ENCODE peak calls at places on chromosome 16, in seven cellular contexts. One of them, this sample, is unnamed.

GRCh38 chr16:15948532-15949209 is 745 bp upstream of the ABCC1 start:
- DNase-seq in smooth muscle cell of the brain vasculature: no peak
- DNase-seq in activated gamma-delta T cell treated with Interleukin-2 at 50 U/mL for 16 hours: no peak
- DNase-seq in mucosa of descending colon: peak; percentile 52
- DNase-seq in HS-27A: no peak
- DNase-seq in activated CD4-positive, alpha-beta T cell treated with anti-CD3 and anti-CD28 coated beads, Interleukin-2, amount 10 ng/mL, durations not matched to agents 7 days and 5 days: peak; percentile 20
- DNase-seq in T47D: no peak
- DNase-seq in this sample: no peak

GRCh38 chr16:10668322-10669045 is 26.2 kb downstream of the TEKT5 start:
- DNase-seq in mucosa of descending colon: no peak
- DNase-seq in activated gamma-delta T cell treated with Interleukin-2 at 50 U/mL for 16 hours: no peak
- DNase-seq in T47D: no peak
- DNase-seq in activated CD4-positive, alpha-beta T cell treated with anti-CD3 and anti-CD28 coated beads, Interleukin-2, amount 10 ng/mL, durations not matched to agents 7 days and 5 days: no peak
- DNase-seq in smooth muscle cell of the brain vasculature: no peak
- DNase-seq in HS-27A: no peak
- DNase-seq in this sample: peak; percentile 51

GRCh38 chr16:17827313-17827712 is 356.6 kb upstream of the XYLT1 start:
- DNase-seq in activated gamma-delta T cell treated with Interleukin-2 at 50 U/mL for 16 hours: no peak
- DNase-seq in activated CD4-positive, alpha-beta T cell treated with anti-CD3 and anti-CD28 coated beads, Interleukin-2, amount 10 ng/mL, durations not matched to agents 7 days and 5 days: no peak
- DNase-seq in T47D: no peak
- DNase-seq in mucosa of descending colon: no peak
- DNase-seq in HS-27A: no peak
- DNase-seq in smooth muscle cell of the brain vasculature: no peak
- DNase-seq in this sample: peak; percentile 61

GRCh38 chr16:12637002-12637401 is 166.7 kb downstream of the CPPED1 start:
- DNase-seq in smooth muscle cell of the brain vasculature: no peak
- DNase-seq in mucosa of descending colon: no peak
- DNase-seq in T47D: no peak
- DNase-seq in activated gamma-delta T cell treated with Interleukin-2 at 50 U/mL for 16 hours: no peak
- DNase-seq in activated CD4-positive, alpha-beta T cell treated with anti-CD3 and anti-CD28 coated beads, Interleukin-2, amount 10 ng/mL, durations not matched to agents 7 days and 5 days: no peak
- DNase-seq in HS-27A: no peak
- DNase-seq in this sample: no peak

GRCh38 chr16:87824016-87824990 is 45.0 kb downstream of the SLC7A5 start:
- DNase-seq in smooth muscle cell of the brain vasculature: no peak
- DNase-seq in activated gamma-delta T cell treated with Interleukin-2 at 50 U/mL for 16 hours: no peak
- DNase-seq in mucosa of descending colon: no peak
- DNase-seq in T47D: no peak
- DNase-seq in activated CD4-positive, alpha-beta T cell treated with anti-CD3 and anti-CD28 coated beads, Interleukin-2, amount 10 ng/mL, durations not matched to agents 7 days and 5 days: no peak
- DNase-seq in HS-27A: no peak
- DNase-seq in this sample: no peak

GRCh38 chr16:3101018-3101840 is 2.1 kb upstream of the ZSCAN10 start:
- DNase-seq in activated CD4-positive, alpha-beta T cell treated with anti-CD3 and anti-CD28 coated beads, Interleukin-2, amount 10 ng/mL, durations not matched to agents 7 days and 5 days: peak; percentile 73
- DNase-seq in T47D: no peak
- DNase-seq in smooth muscle cell of the brain vasculature: no peak
- DNase-seq in activated gamma-delta T cell treated with Interleukin-2 at 50 U/mL for 16 hours: peak; percentile 30
- DNase-seq in HS-27A: no peak
- DNase-seq in mucosa of descending colon: peak; percentile 47
- DNase-seq in this sample: peak; percentile 43

GRCh38 chr16:11328172-11329079 is 16.8 kb upstream of the RMI2 start:
- DNase-seq in mucosa of descending colon: peak; percentile 75
- DNase-seq in activated CD4-positive, alpha-beta T cell treated with anti-CD3 and anti-CD28 coated beads, Interleukin-2, amount 10 ng/mL, durations not matched to agents 7 days and 5 days: peak; percentile 75
- DNase-seq in activated gamma-delta T cell treated with Interleukin-2 at 50 U/mL for 16 hours: peak; percentile 54
- DNase-seq in smooth muscle cell of the brain vasculature: peak; percentile 80
- DNase-seq in HS-27A: peak; percentile 59
- DNase-seq in T47D: peak; percentile 51
- DNase-seq in this sample: peak; percentile 91

GRCh38 chr16:67931712-67932461 is at the start of gene CTRL:
- DNase-seq in activated gamma-delta T cell treated with Interleukin-2 at 50 U/mL for 16 hours: no peak
- DNase-seq in smooth muscle cell of the brain vasculature: no peak
- DNase-seq in activated CD4-positive, alpha-beta T cell treated with anti-CD3 and anti-CD28 coated beads, Interleukin-2, amount 10 ng/mL, durations not matched to agents 7 days and 5 days: no peak
- DNase-seq in HS-27A: no peak
- DNase-seq in T47D: no peak
- DNase-seq in mucosa of descending colon: no peak
- DNase-seq in this sample: no peak

GRCh38 chr16:21244798-21245197 is 11.3 kb downstream of the ANKS4B start:
- DNase-seq in HS-27A: no peak
- DNase-seq in mucosa of descending colon: no peak
- DNase-seq in activated gamma-delta T cell treated with Interleukin-2 at 50 U/mL for 16 hours: no peak
- DNase-seq in smooth muscle cell of the brain vasculature: no peak
- DNase-seq in T47D: no peak
- DNase-seq in activated CD4-positive, alpha-beta T cell treated with anti-CD3 and anti-CD28 coated beads, Interleukin-2, amount 10 ng/mL, durations not matched to agents 7 days and 5 days: no peak
- DNase-seq in this sample: no peak

GRCh38 chr16:86046026-86046713 is 147.2 kb downstream of the IRF8 start:
- DNase-seq in HS-27A: no peak
- DNase-seq in activated gamma-delta T cell treated with Interleukin-2 at 50 U/mL for 16 hours: no peak
- DNase-seq in T47D: no peak
- DNase-seq in activated CD4-positive, alpha-beta T cell treated with anti-CD3 and anti-CD28 coated beads, Interleukin-2, amount 10 ng/mL, durations not matched to agents 7 days and 5 days: no peak
- DNase-seq in mucosa of descending colon: no peak
- DNase-seq in smooth muscle cell of the brain vasculature: no peak
- DNase-seq in this sample: no peak

GRCh38 chr16:67966549-67967182 is 1.8 kb downstream of the SLC12A4 start:
- DNase-seq in smooth muscle cell of the brain vasculature: no peak
- DNase-seq in activated CD4-positive, alpha-beta T cell treated with anti-CD3 and anti-CD28 coated beads, Interleukin-2, amount 10 ng/mL, durations not matched to agents 7 days and 5 days: no peak
- DNase-seq in T47D: peak; percentile 52
- DNase-seq in HS-27A: no peak
- DNase-seq in activated gamma-delta T cell treated with Interleukin-2 at 50 U/mL for 16 hours: no peak
- DNase-seq in mucosa of descending colon: no peak
- DNase-seq in this sample: peak; percentile 33

GRCh38 chr16:86579268-86580062 is 1.1 kb downstream of the FOXL1 start:
- DNase-seq in smooth muscle cell of the brain vasculature: no peak
- DNase-seq in activated CD4-positive, alpha-beta T cell treated with anti-CD3 and anti-CD28 coated beads, Interleukin-2, amount 10 ng/mL, durations not matched to agents 7 days and 5 days: no peak
- DNase-seq in activated gamma-delta T cell treated with Interleukin-2 at 50 U/mL for 16 hours: no peak
- DNase-seq in mucosa of descending colon: no peak
- DNase-seq in T47D: no peak
- DNase-seq in HS-27A: no peak
- DNase-seq in this sample: no peak

GRCh38 chr16:3038256-3038655 is 1.5 kb upstream of the BICDL2 start:
- DNase-seq in HS-27A: no peak
- DNase-seq in activated gamma-delta T cell treated with Interleukin-2 at 50 U/mL for 16 hours: no peak
- DNase-seq in T47D: no peak
- DNase-seq in mucosa of descending colon: peak; percentile 73
- DNase-seq in smooth muscle cell of the brain vasculature: no peak
- DNase-seq in activated CD4-positive, alpha-beta T cell treated with anti-CD3 and anti-CD28 coated beads, Interleukin-2, amount 10 ng/mL, durations not matched to agents 7 days and 5 days: no peak
- DNase-seq in this sample: no peak

This sample was measured in foreskin fibroblast.